ENCODE peak calls at places on chromosomes 16 and 17, in seven cellular contexts. W is K562, O is HCT116, F is HepG2, D is HEK293T, I is GM12878, J is H1. L is an unnamed sample.

GRCh38 chr17:73536700-73537680 is 107.3 kb downstream of the SDK2 start:
- DNase-seq in W (no peak), O (no peak), F (no peak), D (no peak), I (no peak), J (no peak), L (no peak)

GRCh38 chr17:9241371-9241712 is 220.0 kb downstream of the NTN1 start:
- DNase-seq in W (no peak), O (no peak), F (no peak), D (no peak), I (no peak), J (no peak), L (no peak)

GRCh38 chr17:32265192-32265895 is at the start of gene RHBDL3:
- DNase-seq in W (peak), O (no peak), F (no peak), D (peak), I (no peak), J (no peak), L (peak)

GRCh38 chr17:43360376-43360738 is 38.4 kb upstream of the ARL4D start:
- DNase-seq in W (no peak), O (no peak), F (peak), D (no peak), I (no peak), J (no peak), L (no peak)

GRCh38 chr17:33435716-33436301 is 142.7 kb upstream of the ASIC2 start:
- DNase-seq in W (no peak), O (no peak), F (no peak), D (no peak), I (no peak), J (no peak), L (no peak)

GRCh38 chr17:74052993-74053744 is 150.3 kb upstream of the RPL38 start:
- DNase-seq in W (no peak), O (no peak), F (no peak), D (no peak), I (no peak), J (no peak), L (peak)

GRCh38 chr17:78601577-78602190 is 24.5 kb upstream of the DNAH17 start:
- DNase-seq in W (no peak), O (no peak), F (peak), D (no peak), I (no peak), J (no peak), L (no peak)

GRCh38 chr16:84724619-84725307 is 25.0 kb downstream of the USP10 start:
- DNase-seq in W (no peak), O (no peak), F (no peak), D (no peak), I (no peak), J (no peak), L (no peak)

GRCh38 chr17:45314761-45315549 is 1.9 kb downstream of the MAP3K14 start:
- DNase-seq in W (no peak), O (no peak), F (no peak), D (no peak), I (no peak), J (no peak), L (no peak)

GRCh38 chr16:30523768-30524574 is 2.4 kb downstream of the ZNF768 start:
- DNase-seq in W (no peak), O (no peak), F (no peak), D (no peak), I (no peak), J (no peak), L (no peak)

GRCh38 chr17:57823469-57824401 is 26.1 kb downstream of the MRPS23 start:
- DNase-seq in W (no peak), O (no peak), F (no peak), D (peak), I (no peak), J (no peak), L (no peak)

GRCh38 chr17:69269174-69269998 is 40.8 kb upstream of the ABCA10 start:
- DNase-seq in W (no peak), O (no peak), F (peak), D (no peak), I (no peak), J (no peak), L (no peak)

GRCh38 chr16:14338236-14338635 is 267.1 kb downstream of the MRTFB start:
- DNase-seq in W (no peak), O (no peak), F (no peak), D (no peak), I (no peak), J (no peak), L (no peak)
- TF ChIP-seq SP1 in W (no peak), O (no peak), F (no peak), D (no peak), I (no peak), J (no peak), L (no peak)

GRCh38 chr17:75810216-75810615 is 25.6 kb downstream of the UNK start:
- DNase-seq in W (peak), O (no peak), F (no peak), D (no peak), I (no peak), J (no peak), L (no peak)

GRCh38 chr17:75808549-75808904 is 23.9 kb downstream of the UNK start:
- DNase-seq in W (no peak), O (no peak), F (no peak), D (no peak), I (no peak), J (no peak), L (no peak)

GRCh38 chr17:75811174-75811573 is 26.6 kb downstream of the UNK start:
- DNase-seq in W (no peak), O (no peak), F (no peak), D (no peak), I (no peak), J (no peak), L (no peak)

GRCh38 chr17:75808905-75809621 is 24.5 kb downstream of the UNK start:
- DNase-seq in W (no peak), O (no peak), F (no peak), D (no peak), I (peak), J (no peak), L (no peak)

DNA sequence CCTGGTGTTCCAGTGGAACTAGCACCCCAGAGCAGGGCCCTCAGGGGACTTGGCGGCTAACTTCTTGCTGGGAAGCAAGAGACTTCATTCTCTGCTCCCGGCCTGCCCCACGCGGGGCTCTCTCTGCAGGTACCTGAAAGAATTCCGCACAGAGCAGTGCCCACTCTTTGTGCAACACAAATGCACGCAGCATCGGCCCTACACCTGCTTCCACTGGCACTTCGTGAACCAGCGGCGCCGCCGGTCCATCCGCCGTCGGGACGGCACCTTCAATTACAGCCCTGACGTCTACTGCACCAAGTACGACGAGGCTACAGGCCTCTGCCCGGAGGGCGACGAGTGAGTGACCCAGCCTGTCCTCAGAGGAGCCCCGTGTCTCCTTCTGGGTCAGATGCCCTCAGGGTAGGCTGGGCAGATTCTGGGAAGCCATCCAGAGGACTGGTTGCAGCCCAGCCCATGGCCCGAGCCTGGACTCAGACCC is 25.1 kb downstream of the UNK start:
- DNase-seq in W (no peak), O (no peak), F (no peak), D (no peak), I (no peak), J (no peak), L (no peak)
- TF ChIP-seq SP1 in W (no peak), O (no peak), F (no peak), D (no peak), I (no peak), J (no peak), L (no peak)

DNA sequence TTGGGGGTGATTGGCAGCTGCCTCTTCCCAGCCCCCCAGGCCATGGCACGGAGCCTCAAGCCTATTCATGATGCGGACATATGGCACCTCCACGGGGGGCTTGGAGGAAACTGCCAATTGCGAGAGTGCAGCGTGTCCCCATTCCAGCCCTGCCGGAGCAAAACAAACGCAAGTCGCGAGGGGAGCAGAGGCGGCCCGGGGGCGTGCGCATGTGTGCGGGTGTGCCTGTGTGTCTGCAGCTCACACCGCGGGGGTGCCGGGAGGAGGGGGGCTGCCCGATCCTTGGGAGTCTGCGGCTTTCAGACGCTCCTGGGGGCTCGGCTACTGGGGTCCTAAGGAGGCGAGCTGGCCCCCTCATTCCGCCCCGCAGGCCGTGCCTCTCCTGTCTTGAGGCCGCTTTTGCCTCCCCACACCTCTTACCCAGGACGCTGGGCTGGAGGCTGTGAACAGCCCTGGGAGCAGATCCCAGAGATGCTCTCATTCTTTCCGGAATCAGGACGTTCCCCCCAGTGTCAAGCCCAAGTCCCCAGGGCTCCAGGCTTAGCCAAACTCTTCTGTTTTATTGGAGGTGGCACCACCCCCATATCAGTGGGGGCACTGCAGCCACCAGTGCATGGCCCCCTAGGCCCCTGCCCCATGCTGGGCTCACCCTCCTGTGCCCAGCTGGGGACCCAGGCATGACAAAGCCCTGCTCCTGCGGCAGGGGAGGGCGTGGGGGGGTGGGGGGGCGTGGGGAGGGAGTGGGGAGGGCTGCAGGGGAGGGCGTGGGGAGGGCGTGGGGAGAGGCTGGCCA is 29.1 kb downstream of the ENDOV start:
- DNase-seq in W (no peak), O (no peak), F (no peak), D (no peak), I (no peak), J (peak), L (peak)
- TF ChIP-seq SP1 in W (no peak), O (no peak), F (no peak), D (no peak), I (no peak), J (no peak), L (no peak)

GRCh38 chr16:66619534-66620418 is 15.3 kb downstream of the CMTM3 start:
- DNase-seq in W (no peak), O (no peak), F (no peak), D (no peak), I (no peak), J (no peak), L (no peak)
- TF ChIP-seq SP1 in W (no peak), O (no peak), F (no peak), D (no peak), I (no peak), J (no peak), L (no peak)

GRCh38 chr16:77794586-77794985 is 6.2 kb downstream of the VAT1L start:
- DNase-seq in W (no peak), O (no peak), F (no peak), D (no peak), I (no peak), J (no peak), L (no peak)
- TF ChIP-seq SP1 in W (no peak), O (no peak), F (no peak), D (no peak), I (no peak), J (no peak), L (no peak)

DNA sequence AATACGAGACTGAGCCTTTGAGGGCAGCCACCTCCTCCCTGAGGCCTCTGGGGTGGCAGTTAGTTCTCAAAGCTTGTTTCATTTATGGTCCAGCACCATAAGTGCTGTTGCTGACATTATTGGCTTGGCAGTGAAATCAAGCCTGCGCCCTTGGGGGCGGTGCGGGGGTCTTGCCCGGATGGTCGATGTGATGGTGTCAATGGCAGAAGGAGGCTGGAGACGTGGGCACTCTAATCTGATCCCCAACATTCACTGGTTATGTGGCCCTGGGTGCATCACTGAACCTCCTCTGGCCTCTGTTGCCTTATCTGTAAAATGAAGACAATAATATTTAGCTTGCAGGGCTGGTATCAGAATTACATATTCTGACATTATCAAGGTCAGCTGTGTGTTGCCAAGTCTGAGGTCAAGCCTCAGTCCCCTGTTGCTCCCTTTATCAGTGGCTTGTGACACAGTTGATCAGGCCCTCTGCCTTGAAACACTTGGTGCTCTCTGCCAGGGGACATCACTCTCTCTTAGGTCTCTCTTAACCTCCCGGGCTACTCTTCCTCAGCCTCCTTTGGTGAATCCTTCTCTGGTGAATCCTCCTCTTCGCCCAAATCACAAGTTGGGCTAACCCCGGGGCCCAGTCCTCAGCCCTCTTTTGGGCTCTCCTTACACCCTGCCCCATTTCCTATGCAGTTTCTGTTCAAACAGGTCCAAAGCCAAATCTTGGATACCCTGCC is 11.8 kb upstream of the TMEM220 start:
- DNase-seq in W (no peak), O (no peak), F (no peak), D (no peak), I (no peak), J (no peak), L (no peak)
- TF ChIP-seq SP1 in W (no peak), O (no peak), F (no peak), D (no peak), I (no peak), J (no peak), L (no peak)

L was measured in WTC11.